ENCODE peak calls at places on chromosomes 3 and 15, in four cellular contexts. T is HCT116, G is fibroblast of lung, X is mammary epithelial cell. A is an unnamed sample.

GRCh38 chr3:40306336-40306735 is 3.2 kb upstream of the EIF1B start:
- DNase-seq in T (no peak), G (no peak), X (no peak), A (no peak)

GRCh38 chr3:7978104-7978457 is 523.5 kb upstream of the LMCD1 start:
- DNase-seq in T (no peak), G (no peak), X (no peak), A (no peak)

GRCh38 chr3:15659254-15659975 is 57.9 kb downstream of the BTD start:
- DNase-seq in T (no peak), G (no peak), X (no peak), A (no peak)

GRCh38 chr15:39183177-39183881 is 397.6 kb upstream of the THBS1 start:
- DNase-seq in T (no peak), G (no peak), X (peak; percentile 54), A (no peak)

GRCh38 chr15:77393471-77393840 is 26.4 kb downstream of the PEAK1 start:
- DNase-seq in T (no peak), G (peak; percentile 49), X (peak; percentile 58), A (no peak)

GRCh38 chr15:36905908-36906307 is 194.4 kb downstream of the MEIS2 start:
- DNase-seq in T (no peak), G (no peak), X (no peak), A (no peak)

GRCh38 chr3:194781617-194782016 is 95.9 kb downstream of the FAM43A start:
- DNase-seq in T (no peak), G (no peak), X (no peak), A (no peak)

GRCh38 chr3:48798998-48799397 is 48.7 kb downstream of the PRKAR2A start:
- DNase-seq in T (no peak), G (no peak), X (peak; percentile 26), A (no peak)

GRCh38 chr3:112546216-112546759 is 15.5 kb downstream of the ATG3 start:
- DNase-seq in T (no peak), G (no peak), X (peak; percentile 75), A (no peak)

GRCh38 chr3:50586763-50587070 is 17.4 kb downstream of the HEMK1 start:
- DNase-seq in T (no peak), G (no peak), X (no peak), A (no peak)

GRCh38 chr3:171874879-171875278 is 31.7 kb downstream of the TMEM212 start:
- DNase-seq in T (no peak), G (peak; percentile 38), X (no peak), A (no peak)

GRCh38 chr3:182989566-182989965 is 9.2 kb upstream of the DCUN1D1 start:
- DNase-seq in T (no peak), G (no peak), X (no peak), A (peak; percentile 25)

GRCh38 chr15:68656438-68656739 is 77.6 kb downstream of the CORO2B start:
- DNase-seq in T (no peak), G (no peak), X (no peak), A (no peak)

GRCh38 chr3:12194209-12194608 is 35.5 kb upstream of the TIMP4 start:
- DNase-seq in T (peak; percentile 36), G (peak; percentile 98), X (peak; percentile 81), A (peak; percentile 74)

GRCh38 chr15:25450163-25450562 is 11.3 kb upstream of the UBE3A start:
- DNase-seq in T (no peak), G (no peak), X (no peak), A (no peak)

GRCh38 chr3:156826144-156826895 is at the start of gene LEKR1:
- DNase-seq in T (peak; percentile 93), G (peak; percentile 94), X (peak; percentile 92), A (peak; percentile 91)

GRCh38 chr3:162610261-162610660 is 1113.7 kb downstream of the OTOL1 start:
- DNase-seq in T (no peak), G (no peak), X (no peak), A (no peak)

GRCh38 chr3:86249833-86250232 is 741.1 kb downstream of the VGLL3 start:
- DNase-seq in T (no peak), G (no peak), X (no peak), A (no peak)
- H2AFZ ChIP-seq in T (no peak overlapping the region), G (no peak overlapping the region), X (no peak overlapping the region), A (no peak overlapping the region)

GRCh38 chr15:56366211-56366610 is 985 bp downstream of the TEX9 start:
- DNase-seq in T (no peak), G (no peak), X (no peak), A (no peak)
- H3K27ac ChIP-seq in T (no peak overlapping the region), G (no peak overlapping the region), X (peak overlapping the region; percentile 31), A (no peak overlapping the region)

GRCh38 chr3:187293514-187293870 is 2.0 kb upstream of the MASP1 start:
- DNase-seq in T (no peak), G (no peak), X (no peak), A (no peak)
- H2AFZ ChIP-seq in T (no peak overlapping the region), G (peak overlapping the region; percentile 27), X (no peak overlapping the region), A (no peak overlapping the region)

DNA sequence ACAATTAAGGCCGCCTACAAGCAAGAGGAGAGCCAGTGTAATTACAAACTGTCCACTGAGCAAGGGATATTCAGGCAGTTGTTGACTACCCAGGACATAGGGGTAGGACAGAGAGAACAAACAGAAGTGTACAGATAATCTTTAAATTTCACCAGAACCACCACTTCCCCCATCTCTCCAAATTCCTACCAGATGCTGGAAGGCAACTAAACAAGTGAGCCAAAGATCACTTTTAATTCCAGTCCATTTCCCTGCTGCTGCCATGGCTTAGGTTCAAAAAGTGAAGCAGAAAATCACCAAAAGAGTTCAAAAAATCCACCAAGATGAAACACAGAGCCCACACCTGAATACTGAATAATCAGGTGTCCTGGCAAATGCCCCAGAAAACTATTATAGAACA is 65.0 kb downstream of the TM4SF4 start:
- DNase-seq in T (no peak), G (no peak), X (no peak), A (no peak)
- H3K27ac ChIP-seq in T (no peak overlapping the region), G (no peak overlapping the region), X (no peak overlapping the region), A (peak overlapping the region; percentile 25)

GRCh38 chr3:72996121-72996472 is 514 bp upstream of the PPP4R2 start:
- DNase-seq in T (no peak), G (no peak), X (no peak), A (no peak)

GRCh38 chr3:72993391-72993790 is 3.2 kb upstream of the PPP4R2 start:
- DNase-seq in T (no peak), G (no peak), X (no peak), A (no peak)

GRCh38 chr3:72995337-72995736 is 1.3 kb upstream of the PPP4R2 start:
- DNase-seq in T (no peak), G (no peak), X (no peak), A (no peak)

GRCh38 chr3:72990701-72991395 is 5.8 kb upstream of the PPP4R2 start:
- DNase-seq in T (no peak), G (no peak), X (no peak), A (no peak)

DNA sequence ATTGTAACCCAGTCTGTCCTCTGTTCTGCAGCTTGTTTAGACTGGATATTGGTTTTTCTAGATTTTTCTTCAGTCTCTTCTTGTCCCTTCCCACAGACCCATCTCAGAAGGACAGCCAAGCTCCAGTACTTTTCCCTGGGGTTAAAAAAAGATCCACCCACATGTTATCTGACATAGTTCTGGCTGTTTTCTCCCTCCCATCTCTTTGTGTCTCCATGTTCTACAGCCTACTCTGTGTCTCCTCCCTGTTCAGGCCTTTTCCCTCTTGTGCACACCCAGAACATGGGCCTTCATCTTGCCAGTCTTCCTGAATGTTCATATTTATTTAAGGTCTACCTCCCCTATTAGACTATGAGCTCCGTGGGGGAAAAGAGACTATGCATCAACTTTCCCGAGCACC is 5.1 kb upstream of the PPP4R2 start:
- DNase-seq in T (no peak), G (no peak), X (no peak), A (no peak)
- H2AFZ ChIP-seq in T (no peak overlapping the region), G (no peak overlapping the region), X (no peak overlapping the region), A (no peak overlapping the region)

A was measured in PC-9.